ENCODE peak calls at places on chromosomes 4 and X, in five cellular contexts. G is OCI-LY7, T is prostate gland, U is GM23248, J is heart right ventricle. V is an unnamed sample. For H3K9me3, the result is how much of the 10 kb centered on the place peaks cover.

GRCh38 chr4:6134612-6135220 is 65.6 kb downstream of the JAKMIP1 start:
- DNase-seq in T (no peak), G (peak), U (peak), J (no peak), V (peak)

GRCh38 chrX:22357621-22358020 is 84.9 kb downstream of the CBLL2 start:
- DNase-seq in J (no peak), U (no peak), T (no peak), G (no peak), V (no peak)

GRCh38 chr4:165439981-165440380 is 61.2 kb downstream of the CPE start:
- DNase-seq in U (no peak), T (no peak), J (no peak), G (no peak), V (no peak)

GRCh38 chr4:106253364-106254129 is 62.5 kb downstream of the TBCK start:
- DNase-seq in U (no peak), G (no peak), T (no peak), J (no peak), V (no peak)

GRCh38 chr4:126777649-126778048 is 855.1 kb upstream of the INTU start:
- DNase-seq in U (peak), J (no peak), T (no peak), G (no peak), V (no peak)

GRCh38 chr4:75469896-75470295 is 44.3 kb downstream of the RCHY1 start:
- DNase-seq in U (no peak), G (no peak), J (no peak), T (no peak), V (no peak)

GRCh38 chr4:83219344-83219990 is 65.1 kb downstream of the COQ2 start:
- DNase-seq in G (peak), T (peak), U (peak), J (no peak), V (no peak)

GRCh38 chr4:82017680-82018079 is 356.1 kb downstream of the HNRNPD start:
- DNase-seq in T (no peak), U (peak), J (no peak), G (peak), V (no peak)

GRCh38 chr4:2583517-2583916 is 47.1 kb downstream of the FAM193A start:
- DNase-seq in J (no peak), T (peak), G (no peak), U (peak), V (no peak)

GRCh38 chrX:33138677-33139249 is 72.6 kb downstream of the DMD start:
- DNase-seq in G (no peak), J (no peak), U (no peak), T (no peak), V (no peak)

GRCh38 chr4:157220026-157220881 is at the start of gene GRIA2:
- DNase-seq in U (peak), G (no peak), T (no peak), J (peak), V (no peak)

GRCh38 chr4:183354213-183354612 is 32.0 kb upstream of the CLDN24 start:
- DNase-seq in T (peak), J (no peak), G (no peak), U (no peak), V (no peak)

GRCh38 chrX:15334561-15334960 is 762 bp downstream of the PIGA start:
- DNase-seq in J (no peak), T (no peak), U (peak), G (peak), V (no peak)

GRCh38 chrX:21723814-21724213 is 34.1 kb downstream of the SMPX start:
- DNase-seq in U (no peak), T (no peak), G (no peak), J (no peak), V (no peak)

GRCh38 chr4:154491341-154491679 is 289 bp downstream of the DCHS2 start:
- DNase-seq in J (no peak), T (no peak), U (peak), G (no peak), V (no peak)

GRCh38 chrX:54042609-54043010 is 1.7 kb downstream of the PHF8 start:
- DNase-seq in J (peak), U (peak), G (peak), T (peak), V (peak)

GRCh38 chr4:13733817-13734216 is 106.3 kb upstream of the BOD1L1 start:
- DNase-seq in U (no peak), J (no peak), G (no peak), T (no peak), V (no peak)

GRCh38 chr4:167550021-167550420 is 315.7 kb upstream of the SPOCK3 start:
- DNase-seq in J (no peak), T (no peak), U (no peak), G (no peak), V (no peak)

GRCh38 chrX:40644175-40644574 is 3.2 kb downstream of the CXorf38 start:
- DNase-seq in J (no peak), T (no peak), U (peak), G (peak), V (no peak)

GRCh38 chr4:143313527-143313926 is 23.1 kb upstream of the GAB1 start:
- DNase-seq in J (no peak), T (no peak), G (no peak), U (no peak), V (no peak)
- H3K9me3 ChIP-seq in J (under half), T (under half), G (under half), U (under half), V (under half)

GRCh38 chr4:12296366-12296765 is 867.7 kb upstream of the HS3ST1 start:
- DNase-seq in T (no peak), U (no peak), G (no peak), J (no peak), V (no peak)

GRCh38 chr4:12293906-12294525 is 865.3 kb upstream of the HS3ST1 start:
- DNase-seq in J (no peak), U (no peak), G (no peak), T (no peak), V (no peak)
- H3K9me3 ChIP-seq in J (under half), U (under half), G (under half), T (under half), V (under half)

GRCh38 chr4:141019772-141020171 is 113.5 kb downstream of the RNF150 start:
- DNase-seq in T (no peak), G (no peak), U (no peak), J (no peak), V (no peak)
- H3K9me3 ChIP-seq in T (under half), G (under half), U (under half), J (under half), V (under half)

DNA sequence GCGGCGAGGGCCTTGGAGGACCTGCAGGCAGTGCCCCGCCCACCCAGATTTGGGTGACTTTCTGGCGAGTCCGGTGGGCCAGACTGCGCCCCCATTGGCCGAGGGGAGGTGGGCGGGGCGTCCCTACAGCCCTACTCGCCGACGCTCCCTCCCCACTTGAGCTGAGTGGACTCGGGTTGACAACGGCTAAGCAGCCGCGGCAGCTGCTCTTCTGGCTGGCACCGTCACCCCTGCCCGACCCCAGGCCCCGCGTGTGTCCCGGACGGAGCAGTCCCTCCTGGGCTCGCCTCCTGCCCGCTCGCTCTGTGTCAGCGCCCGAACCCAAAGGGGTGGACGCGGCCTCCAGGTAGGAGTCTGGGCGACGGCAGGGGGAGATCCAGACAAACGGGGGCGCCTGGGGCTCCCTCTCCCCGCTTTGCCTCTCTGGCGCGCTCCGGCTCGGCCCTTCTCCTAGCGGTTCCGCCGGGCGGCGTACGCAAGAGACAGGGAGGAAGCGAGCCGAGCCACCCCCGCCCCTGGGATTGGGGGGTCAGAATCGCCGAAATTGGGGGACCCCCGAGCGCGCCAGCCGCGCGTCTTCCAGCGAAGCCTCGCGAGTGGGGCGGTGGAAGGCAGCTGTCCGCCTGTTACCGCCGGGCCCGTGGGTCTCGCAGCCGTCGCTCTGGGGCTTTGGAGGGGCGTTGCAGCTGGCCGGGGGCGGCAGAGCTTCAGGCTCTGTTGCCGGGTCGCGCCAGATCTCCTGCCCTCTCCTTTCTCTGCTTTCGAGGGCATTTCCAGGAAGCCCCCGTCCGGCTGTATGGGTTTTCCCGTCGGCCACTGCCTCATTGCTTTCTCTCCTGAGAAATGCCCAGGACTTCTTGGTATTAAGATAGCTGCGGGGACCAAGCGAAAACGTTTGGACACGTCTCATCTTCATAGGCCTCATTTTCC is 46.3 kb downstream of the STARD8 start:
- DNase-seq in U (peak), J (peak), G (no peak), T (peak), V (no peak)
- H3K9me3 ChIP-seq in U (under half), J (under half), G (under half), T (under half), V (under half)

GRCh38 chr4:25246680-25247611 is 13.1 kb downstream of the PI4K2B start:
- DNase-seq in G (no peak), J (no peak), U (no peak), T (no peak), V (no peak)
- H3K9me3 ChIP-seq in G (under half), J (under half), U (under half), T (under half), V (under half)

GRCh38 chrX:153800746-153801145 is 6.3 kb downstream of the SSR4 start:
- DNase-seq in J (no peak), T (no peak), G (no peak), U (no peak), V (no peak)

GRCh38 chrX:153797415-153798015 is 3.0 kb downstream of the SSR4 start:
- DNase-seq in U (no peak), G (no peak), T (no peak), J (no peak), V (no peak)

GRCh38 chrX:153801646-153802045 is 7.2 kb downstream of the SSR4 start:
- DNase-seq in G (no peak), U (peak), T (no peak), J (no peak), V (no peak)

GRCh38 chrX:153800177-153800722 is 5.8 kb downstream of the SSR4 start:
- DNase-seq in G (no peak), J (peak), T (no peak), U (no peak), V (no peak)

DNA sequence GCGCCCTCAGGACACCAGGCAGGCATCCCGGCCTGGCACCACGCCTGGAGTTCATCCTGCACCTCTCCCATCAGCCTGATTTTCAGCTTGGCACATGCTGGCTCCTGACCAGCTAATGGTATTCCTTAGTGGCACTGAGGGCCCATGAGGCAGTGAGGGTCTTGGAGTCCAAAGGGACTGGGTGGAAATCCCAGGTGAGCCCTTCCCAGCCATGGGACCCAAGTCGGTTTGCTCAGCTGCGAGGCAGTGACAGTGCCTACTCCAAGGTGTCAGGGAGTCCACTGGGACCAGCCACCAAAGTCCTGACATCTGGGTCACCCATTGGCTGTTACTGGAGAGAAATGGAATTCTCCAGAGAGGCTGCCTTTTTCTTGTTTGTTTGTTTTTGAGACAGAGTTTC is 4.9 kb downstream of the SSR4 start:
- DNase-seq in G (no peak), T (no peak), U (no peak), J (no peak), V (no peak)
- H3K9me3 ChIP-seq in G (under half), T (under half), U (under half), J (under half), V (under half)

GRCh38 chrX:137548261-137548660 is 17.7 kb upstream of the ZIC3 start:
- DNase-seq in J (no peak), G (no peak), U (no peak), T (no peak), V (no peak)
- H3K9me3 ChIP-seq in J (under half), G (under half), U (under half), T (under half), V (under half)

GRCh38 chr4:206054-206453 is 81.8 kb downstream of the ZNF718 start:
- DNase-seq in G (no peak), J (no peak), T (no peak), U (no peak), V (no peak)

GRCh38 chr4:205097-205756 is 80.9 kb downstream of the ZNF718 start:
- DNase-seq in G (no peak), J (no peak), U (no peak), T (no peak), V (no peak)

DNA sequence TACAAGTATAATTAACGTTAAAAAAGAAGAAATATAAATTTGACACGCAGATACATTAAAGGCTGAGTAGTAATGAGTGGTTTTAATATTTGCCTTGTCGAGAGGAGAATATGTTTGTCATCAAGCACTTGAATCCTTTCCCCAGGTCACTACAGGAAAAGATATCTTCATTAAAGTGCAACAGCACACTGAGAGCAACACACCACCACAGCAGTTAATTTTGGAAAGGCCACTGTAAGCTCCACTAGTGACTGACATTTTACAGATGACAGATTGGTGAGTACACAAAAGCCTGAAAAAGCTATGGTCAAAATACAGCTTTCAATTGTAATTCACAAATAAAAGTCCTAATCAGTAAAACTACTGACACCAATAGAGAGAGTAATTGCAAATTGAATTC is 76.6 kb downstream of the ZNF718 start:
- DNase-seq in T (no peak), U (no peak), G (no peak), J (no peak), V (no peak)
- H3K9me3 ChIP-seq in T (under half), U (under half), G (under half), J (half or more), V (under half)

DNA sequence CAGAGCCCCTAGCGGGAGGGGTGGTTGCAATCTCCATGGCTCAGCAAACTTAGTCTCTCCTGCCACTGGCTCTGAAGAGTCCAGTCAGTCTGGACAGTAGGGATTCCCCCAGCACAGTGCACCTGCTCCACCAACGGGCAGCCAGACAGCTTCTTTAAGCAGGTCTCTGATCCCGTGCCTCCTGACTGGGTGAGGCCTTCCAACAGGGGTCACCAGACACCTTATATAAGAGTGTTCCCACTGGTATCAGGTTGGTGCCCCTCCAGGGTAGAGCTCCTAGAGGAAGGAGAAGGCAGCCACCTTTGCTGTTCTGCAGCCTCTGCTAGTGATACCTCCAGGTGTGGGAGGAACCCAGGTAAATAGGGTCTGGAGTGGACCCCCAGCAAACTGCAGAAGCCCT is 1393.4 kb downstream of the STIM2 start:
- DNase-seq in U (no peak), J (no peak), T (no peak), G (no peak), V (no peak)
- H3K9me3 ChIP-seq in U (under half), J (under half), T (under half), G (under half), V (under half)

V was measured in T-helper 17 cell.